ENCODE peak calls at places on chromosomes 1 and 21, in four cellular contexts. S is GM20000; N is activated naive CD4-positive, alpha-beta T cell treated with anti-CD3 and anti-CD28 coated beads, Interleukin-2, amount 50 U/mL, for 16 hours; O is T-helper 2 cell. K is an unnamed sample.

GRCh38 chr1:33261344-33261743 is 5.1 kb downstream of the ZNF362 start:
- DNase-seq in N (no peak), O (no peak), S (no peak), K (no peak)

GRCh38 chr1:15489052-15489736 is 13.3 kb downstream of the CELA2B start:
- DNase-seq in O (no peak), N (no peak), S (no peak), K (no peak)

GRCh38 chr1:49351744-49352143 is 575.1 kb upstream of the BEND5 start:
- DNase-seq in O (no peak), S (no peak), N (no peak), K (no peak)

GRCh38 chr1:218499911-218500310 is 154.8 kb downstream of the TGFB2 start:
- DNase-seq in S (no peak), N (no peak), O (no peak), K (no peak)

GRCh38 chr1:201643835-201644104 is 104.8 kb downstream of the NAV1 start:
- DNase-seq in O (no peak), N (no peak), S (no peak), K (no peak)

GRCh38 chr1:12404918-12405317 is 175.1 kb downstream of the VPS13D start:
- DNase-seq in O (no peak), S (no peak), N (no peak), K (peak; percentile 56)

GRCh38 chr1:27109103-27109822 is 45.7 kb downstream of the SLC9A1 start:
- DNase-seq in S (no peak), O (no peak), N (no peak), K (no peak)

GRCh38 chr21:39707316-39707715 is 37.7 kb upstream of the IGSF5 start:
- DNase-seq in S (no peak), N (no peak), O (no peak), K (no peak)

GRCh38 chr1:234553241-234554156 is 56.5 kb downstream of the IRF2BP2 start:
- DNase-seq in O (no peak), S (no peak), N (no peak), K (no peak)

GRCh38 chr1:247681288-247681897 is 1.9 kb upstream of the OR13G1 start:
- DNase-seq in N (peak; percentile 23), O (no peak), S (peak; percentile 29), K (peak; percentile 69)

GRCh38 chr1:117592155-117592554 is 13.7 kb upstream of the TENT5C start:
- DNase-seq in O (no peak), N (no peak), S (no peak), K (peak; percentile 98)

GRCh38 chr1:9316512-9316911 is 23.8 kb downstream of the SPSB1 start:
- DNase-seq in S (no peak), N (no peak), O (no peak), K (no peak)

GRCh38 chr1:44881011-44881632 is 38.1 kb upstream of the PTCH2 start:
- DNase-seq in S (no peak), N (no peak), O (no peak), K (no peak)

GRCh38 chr1:209431813-209432442 is 151.6 kb upstream of the CAMK1G start:
- DNase-seq in S (no peak), O (no peak), N (no peak), K (no peak)

GRCh38 chr1:161207173-161207572 is 5.0 kb downstream of the NDUFS2 start:
- DNase-seq in O (no peak), N (no peak), S (no peak), K (no peak)

GRCh38 chr1:30322859-30323257 is 400.5 kb downstream of the MATN1 start:
- DNase-seq in O (no peak), S (no peak), N (no peak), K (no peak)

GRCh38 chr1:100328133-100328532 is 24.2 kb upstream of the CDC14A start:
- DNase-seq in S (no peak), O (no peak), N (no peak), K (no peak)

GRCh38 chr1:243882276-243882675 is 32.2 kb upstream of the AKT3 start:
- DNase-seq in S (no peak), N (no peak), O (no peak), K (no peak)

GRCh38 chr1:154493276-154493675 is 8.7 kb upstream of the TDRD10 start:
- DNase-seq in S (peak; percentile 56), O (no peak), N (no peak), K (peak; percentile 18)

GRCh38 chr1:179366093-179366800 is 476 bp downstream of the AXDND1 start:
- DNase-seq in N (peak; percentile 24), O (no peak), S (no peak), K (peak; percentile 10)

GRCh38 chr1:11806307-11806936 is 431 bp downstream of the CLCN6 start:
- DNase-seq in O (peak; percentile 62), S (no peak), N (no peak), K (no peak)

GRCh38 chr21:43341349-43342163 is 85.4 kb downstream of the SIK1 start:
- DNase-seq in O (no peak), S (no peak), N (no peak), K (no peak)

GRCh38 chr1:160460214-160460642 is 59.9 kb downstream of the VANGL2 start:
- DNase-seq in N (peak; percentile 21), S (no peak), O (no peak), K (no peak)

GRCh38 chr1:179825798-179826460 is 51.7 kb downstream of the TOR1AIP2 start:
- DNase-seq in S (no peak), O (no peak), N (no peak), K (no peak)

GRCh38 chr1:32334864-32335618 is 992 bp downstream of the MARCKSL1 start:
- DNase-seq in O (peak; percentile 43), S (peak; percentile 80), N (peak; percentile 70), K (peak; percentile 67)

GRCh38 chr1:235050911-235051360 is 77.7 kb downstream of the TOMM20 start:
- DNase-seq in N (no peak), O (no peak), S (peak; percentile 74), K (no peak)

GRCh38 chr21:45820171-45821091 is 161.1 kb upstream of the COL6A1 start:
- DNase-seq in N (peak; percentile 82), O (peak; percentile 52), S (peak; percentile 87), K (peak; percentile 59)

GRCh38 chr1:28882009-28882628 is 32.2 kb upstream of the EPB41 start:
- DNase-seq in O (peak; percentile 51), S (peak; percentile 77), N (peak; percentile 79), K (peak; percentile 93)

GRCh38 chr1:95116666-95117206 is 419 bp upstream of the TLCD4 start:
- DNase-seq in S (peak; percentile 81), N (peak; percentile 53), O (no peak), K (peak; percentile 68)

GRCh38 chr1:200130552-200130951 is 103.0 kb downstream of the NR5A2 start:
- DNase-seq in O (no peak), N (no peak), S (no peak), K (no peak)

GRCh38 chr1:193662030-193662429 is 475.6 kb upstream of the B3GALT2 start:
- DNase-seq in O (no peak), N (no peak), S (no peak), K (no peak)

GRCh38 chr21:45209046-45209445 is 78.6 kb downstream of the POFUT2 start:
- DNase-seq in S (no peak), N (no peak), O (no peak), K (no peak)

GRCh38 chr1:239976130-239976968 is 115.3 kb upstream of the FMN2 start:
- DNase-seq in O (no peak), S (peak; percentile 49), N (peak; percentile 25), K (peak; percentile 34)

GRCh38 chr1:228367798-228368791 is 38.5 kb downstream of the TRIM11 start:
- DNase-seq in N (no peak), O (no peak), S (no peak), K (no peak)

GRCh38 chr1:207024202-207025143 is 8.1 kb downstream of the C1orf116 start:
- DNase-seq in S (no peak), N (no peak), O (no peak), K (no peak)